ENCODE peak calls at places on chromosomes 13 and 19, in seven cellular contexts. V is neuronal stem cell, F is IMR-90, C is mesendoderm, H is H1, B is mesenchymal stem cell, M is H9. I is an unnamed sample.

GRCh38 chr13:97781891-97782305 is 171.6 kb upstream of the IPO5 start:
- DNase-seq in M (no peak), C (no peak), V (no peak), H (no peak), B (no peak), F (no peak), I (no peak)

GRCh38 chr19:45883881-45884681 is 1.9 kb downstream of the IRF2BP1 start:
- DNase-seq in B (no peak), V (no peak), C (no peak), F (no peak), H (no peak), M (no peak), I (no peak)

GRCh38 chr19:2618611-2619010 is 83.9 kb downstream of the GNG7 start:
- DNase-seq in V (no peak), F (peak; percentile 28), C (no peak), B (no peak), H (no peak), M (no peak), I (peak; percentile 49)

GRCh38 chr13:51559916-51560315 is 24.3 kb upstream of the WDFY2 start:
- DNase-seq in F (no peak), H (no peak), M (no peak), C (no peak), B (no peak), V (no peak), I (no peak)

GRCh38 chr19:43532962-43533545 is at the start of gene ZNF575:
- DNase-seq in V (peak; percentile 93), M (peak; percentile 97), F (peak; percentile 95), B (peak; percentile 96), C (peak; percentile 98), H (peak; percentile 90), I (peak; percentile 70)

GRCh38 chr19:33621065-33621785 is 528 bp upstream of the CHST8 start:
- DNase-seq in F (no peak), C (no peak), B (no peak), H (no peak), M (no peak), V (no peak), I (no peak)

GRCh38 chr13:100124265-100124664 is 35.4 kb downstream of the PCCA start:
- DNase-seq in C (no peak), F (peak; percentile 64), V (no peak), B (no peak), H (no peak), M (no peak), I (peak; percentile 11)

GRCh38 chr13:43239441-43239840 is 216.1 kb downstream of the DNAJC15 start:
- DNase-seq in M (no peak), V (no peak), F (no peak), H (no peak), C (no peak), B (no peak), I (no peak)

GRCh38 chr13:110216006-110216402 is 91.0 kb downstream of the COL4A1 start:
- DNase-seq in H (no peak), V (no peak), M (no peak), B (peak; percentile 58), F (no peak), C (no peak), I (no peak)

GRCh38 chr19:41111750-41112295 is 2.4 kb upstream of the CYP2F1 start:
- DNase-seq in H (no peak), F (no peak), C (no peak), V (no peak), M (no peak), B (no peak), I (no peak)

GRCh38 chr19:40702337-40703012 is 12.0 kb upstream of the NUMBL start:
- DNase-seq in V (no peak), H (no peak), F (no peak), C (peak; percentile 85), M (peak; percentile 82), B (peak; percentile 28), I (no peak)

GRCh38 chr13:77507931-77508776 is 27.4 kb upstream of the SCEL start:
- DNase-seq in M (no peak), V (no peak), F (peak; percentile 49), H (no peak), C (no peak), B (peak; percentile 29), I (no peak)

GRCh38 chr13:50715402-50716146 is 127.9 kb downstream of the DLEU7 start:
- DNase-seq in F (no peak), V (no peak), B (no peak), M (no peak), C (no peak), H (no peak), I (no peak)

GRCh38 chr19:47637550-47637949 is 28.6 kb downstream of the BICRA start:
- DNase-seq in H (no peak), V (no peak), B (peak; percentile 87), C (no peak), M (no peak), F (no peak), I (peak; percentile 97)

GRCh38 chr19:16825312-16826168 is 3.7 kb upstream of the SIN3B start:
- DNase-seq in F (peak; percentile 63), C (peak; percentile 77), H (no peak), V (no peak), M (peak; percentile 79), B (peak; percentile 80), I (peak; percentile 78)

GRCh38 chr19:15445807-15446376 is 3.9 kb downstream of the WIZ start:
- DNase-seq in V (no peak), B (no peak), F (no peak), H (no peak), C (no peak), M (no peak), I (no peak)

GRCh38 chr19:46015961-46016425 is 6.9 kb downstream of the PGLYRP1 start:
- DNase-seq in F (no peak), V (no peak), B (no peak), C (no peak), H (no peak), M (no peak), I (no peak)

GRCh38 chr19:45400192-45400591 is 4.7 kb downstream of the PPP1R13L start:
- DNase-seq in V (no peak), H (no peak), M (peak; percentile 33), F (no peak), C (no peak), B (no peak), I (peak; percentile 18)

GRCh38 chr19:38277969-38278680 is 13.8 kb downstream of the SPINT2 start:
- DNase-seq in C (peak; percentile 63), V (no peak), H (no peak), B (peak; percentile 43), M (no peak), F (peak; percentile 35), I (peak; percentile 65)

GRCh38 chr13:60396008-60396782 is 825 bp upstream of the TDRD3 start:
- DNase-seq in H (peak; percentile 73), V (peak; percentile 79), C (peak; percentile 95), B (peak; percentile 92), M (peak; percentile 94), F (peak; percentile 87), I (peak; percentile 89)

GRCh38 chr19:17281391-17282304 is at the start of gene ANKLE1:
- DNase-seq in M (peak; percentile 77), C (no peak), V (no peak), F (no peak), H (no peak), B (no peak), I (no peak)

GRCh38 chr13:105918842-105919741 is 616.4 kb downstream of the EFNB2 start:
- DNase-seq in B (peak; percentile 86), F (peak; percentile 82), H (no peak), V (no peak), C (peak; percentile 90), M (peak; percentile 51), I (peak; percentile 94)

GRCh38 chr13:24097064-24097463 is 63.5 kb upstream of the SPATA13 start:
- DNase-seq in F (peak; percentile 76), H (no peak), M (no peak), B (peak; percentile 68), C (no peak), V (no peak), I (no peak)

GRCh38 chr13:33411312-33411711 is 125.8 kb upstream of the STARD13 start:
- DNase-seq in C (no peak), B (no peak), V (no peak), M (no peak), H (no peak), F (no peak), I (no peak)

GRCh38 chr19:4360081-4360569 is 16.8 kb downstream of the MPND start:
- DNase-seq in B (no peak), V (no peak), M (no peak), F (no peak), H (no peak), C (no peak), I (no peak)

GRCh38 chr13:46386996-46387851 is at the start of gene RUBCNL:
- DNase-seq in H (no peak), B (peak; percentile 41), C (peak; percentile 82), V (peak; percentile 57), M (peak; percentile 70), F (no peak), I (peak; percentile 53)

GRCh38 chr13:30022256-30022655 is 171.8 kb upstream of the UBL3 start:
- DNase-seq in V (no peak), C (no peak), M (no peak), F (no peak), B (no peak), H (no peak), I (peak; percentile 16)

GRCh38 chr13:111183959-111184684 is 69.0 kb downstream of the ARHGEF7 start:
- DNase-seq in M (no peak), B (no peak), F (no peak), H (no peak), C (no peak), V (no peak), I (no peak)

GRCh38 chr13:38398810-38399493 is 49.3 kb downstream of the UFM1 start:
- DNase-seq in B (peak; percentile 64), C (no peak), F (peak; percentile 39), V (no peak), M (no peak), H (no peak), I (peak; percentile 7)

GRCh38 chr13:72920097-72920496 is 138.2 kb downstream of the PIBF1 start:
- DNase-seq in H (no peak), V (no peak), M (no peak), C (no peak), B (no peak), F (peak; percentile 11), I (no peak)
- H4K8ac ChIP-seq in H (no peak overlapping the region), V (no peak overlapping the region), M (no peak overlapping the region), C (no peak overlapping the region), B (no peak overlapping the region), F (no peak overlapping the region), I (no peak overlapping the region)

DNA sequence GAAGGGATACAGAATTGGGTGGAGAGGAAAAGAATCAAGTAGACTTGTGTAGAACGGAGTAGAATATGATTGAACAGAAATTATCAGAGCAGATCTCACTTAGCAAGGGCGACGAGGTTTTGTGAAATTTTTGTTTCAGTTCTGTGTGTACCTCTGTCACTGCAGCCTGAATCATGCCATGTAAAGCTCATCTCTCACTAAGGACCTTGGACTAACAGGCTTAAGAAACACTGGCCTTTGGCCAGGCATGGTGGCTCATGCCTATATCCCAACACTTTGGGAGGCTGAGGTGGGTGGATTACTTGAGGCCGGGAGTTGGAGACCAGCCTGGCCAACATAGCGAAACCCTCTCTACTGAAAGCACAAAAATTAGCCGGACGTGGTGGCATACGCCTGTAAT is 62.6 kb downstream of the MYH14 start:
- DNase-seq in M (no peak), B (no peak), V (no peak), F (no peak), C (no peak), H (no peak), I (no peak)
- H3K4me2 ChIP-seq in M (no peak overlapping the region), B (no peak overlapping the region), V (no peak overlapping the region), F (no peak overlapping the region), C (no peak overlapping the region), H (no peak overlapping the region), I (no peak overlapping the region)

GRCh38 chr13:112729408-112729807 is 39.6 kb downstream of the ATP11A start:
- DNase-seq in C (peak; percentile 42), H (no peak), B (no peak), F (no peak), V (no peak), M (peak; percentile 23), I (no peak)
- H4K8ac ChIP-seq in C (no peak overlapping the region), H (no peak overlapping the region), B (no peak overlapping the region), F (no peak overlapping the region), V (no peak overlapping the region), M (no peak overlapping the region), I (no peak overlapping the region)

GRCh38 chr19:39335168-39335567 is 675 bp downstream of the GMFG start:
- DNase-seq in B (no peak), C (no peak), M (no peak), V (no peak), H (no peak), F (no peak), I (no peak)
- H3K4me2 ChIP-seq in B (no peak overlapping the region), C (no peak overlapping the region), M (no peak overlapping the region), V (no peak overlapping the region), H (no peak overlapping the region), F (no peak overlapping the region), I (no peak overlapping the region)

I was measured in trophoblast cell.